ENCODE peak calls at places on chromosome 7, in seven cellular contexts. P is NCI-H1092; B is AG04450; K is activated CD4-positive, alpha-beta T cell treated with anti-CD3 and anti-CD28 coated beads, Interleukin-2, amount 10 ng/mL, durations not matched to agents 24 days and 14 days; N is T follicular helper cell; S is mucosa of descending colon; L is AG08396. Q is an unnamed sample.
A peak's percentile ranks its signal among the peaks of the same experiment; 100 is the strongest.

GRCh38 chr7:6273380-6273837 is 985 bp upstream of the CYTH3 start:
- DNase-seq in B (no peak), S (peak; percentile 77), L (no peak), P (peak; percentile 61), K (no peak), N (no peak), Q (peak; percentile 28)

GRCh38 chr7:42272793-42273665 is 36.0 kb upstream of the GLI3 start:
- DNase-seq in B (no peak), P (no peak), S (no peak), N (no peak), L (peak; percentile 22), K (no peak), Q (peak; percentile 34)

GRCh38 chr7:78563186-78563585 is 764.6 kb downstream of the PHTF2 start:
- DNase-seq in P (no peak), K (no peak), S (no peak), L (no peak), B (no peak), N (no peak), Q (no peak)

GRCh38 chr7:123131140-123131539 is 68.6 kb downstream of the SLC13A1 start:
- DNase-seq in K (no peak), L (no peak), N (no peak), P (no peak), B (no peak), S (no peak), Q (no peak)

GRCh38 chr7:96640054-96640453 is 69.6 kb downstream of the SEM1 start:
- DNase-seq in N (no peak), L (no peak), B (no peak), S (no peak), P (no peak), K (no peak), Q (no peak)

GRCh38 chr7:81956520-81956919 is 186.7 kb upstream of the HGF start:
- DNase-seq in B (peak; percentile 32), K (no peak), N (no peak), L (peak; percentile 42), P (no peak), S (no peak), Q (peak; percentile 9)

GRCh38 chr7:151286148-151286547 is 37.7 kb upstream of the SMARCD3 start:
- DNase-seq in S (no peak), N (no peak), P (no peak), K (no peak), B (no peak), L (no peak), Q (no peak)

GRCh38 chr7:39592586-39592985 is 26.4 kb downstream of the YAE1 start:
- DNase-seq in L (peak; percentile 47), S (no peak), N (no peak), K (no peak), B (no peak), P (no peak), Q (peak; percentile 75)

GRCh38 chr7:110809832-110810231 is 281.1 kb upstream of the LRRN3 start:
- DNase-seq in S (no peak), N (no peak), K (no peak), B (no peak), L (no peak), P (no peak), Q (no peak)

GRCh38 chr7:92010215-92010614 is 69.6 kb downstream of the AKAP9 start:
- DNase-seq in L (no peak), K (no peak), B (no peak), S (no peak), P (no peak), N (no peak), Q (no peak)

GRCh38 chr7:142885311-142886230 is at the start of gene TRPV6:
- DNase-seq in L (no peak), B (no peak), P (no peak), S (peak; percentile 62), N (no peak), K (no peak), Q (peak; percentile 45)

GRCh38 chr7:158239290-158239981 is 348.2 kb downstream of the PTPRN2 start:
- DNase-seq in S (peak; percentile 51), B (no peak), K (peak; percentile 29), L (no peak), P (peak; percentile 36), N (no peak), Q (no peak)

GRCh38 chr7:67462781-67463191 is 466.2 kb downstream of the TYW1 start:
- DNase-seq in K (no peak), S (peak; percentile 26), B (no peak), L (no peak), N (no peak), P (no peak), Q (no peak)

GRCh38 chr7:139918488-139918887 is 89.4 kb downstream of the TBXAS1 start:
- DNase-seq in P (no peak), K (peak; percentile 52), L (no peak), N (no peak), S (no peak), B (no peak), Q (no peak)

GRCh38 chr7:38195804-38196595 is 18.0 kb downstream of the STARD3NL start:
- DNase-seq in B (no peak), L (no peak), S (no peak), N (no peak), P (no peak), K (no peak), Q (peak; percentile 28)

GRCh38 chr7:38215115-38215514 is 37.1 kb downstream of the STARD3NL start:
- DNase-seq in B (no peak), P (no peak), N (no peak), K (no peak), S (no peak), L (no peak), Q (peak; percentile 88)

GRCh38 chr7:95951997-95952795 is 179.8 kb downstream of the DYNC1I1 start:
- DNase-seq in B (no peak), L (no peak), P (no peak), N (no peak), S (no peak), K (no peak), Q (no peak)

GRCh38 chr7:117716707-117717294 is 156.4 kb downstream of the CTTNBP2 start:
- DNase-seq in K (no peak), L (no peak), N (no peak), S (no peak), B (no peak), P (no peak), Q (peak; percentile 94)

GRCh38 chr7:33805630-33806233 is 99.6 kb upstream of the BMPER start:
- DNase-seq in N (no peak), B (no peak), L (peak; percentile 26), K (no peak), P (no peak), S (no peak), Q (peak; percentile 38)

GRCh38 chr7:36670585-36671431 is 53.5 kb downstream of the AOAH start:
- DNase-seq in N (peak; percentile 51), L (peak; percentile 57), S (peak; percentile 58), P (peak; percentile 65), B (peak; percentile 27), K (peak; percentile 91), Q (peak; percentile 77)

GRCh38 chr7:132933076-132933466 is 148.8 kb downstream of the CHCHD3 start:
- DNase-seq in K (no peak), B (no peak), N (no peak), P (no peak), S (no peak), L (peak; percentile 7), Q (peak; percentile 7)

GRCh38 chr7:157490465-157490912 is 153.7 kb downstream of the DNAJB6 start:
- DNase-seq in K (peak; percentile 88), B (no peak), L (no peak), S (no peak), N (peak; percentile 20), P (no peak), Q (peak; percentile 74)

GRCh38 chr7:45585628-45586027 is 11.5 kb downstream of the ADCY1 start:
- DNase-seq in B (no peak), P (no peak), K (no peak), N (no peak), S (no peak), L (no peak), Q (no peak)

GRCh38 chr7:140235114-140235513 is 58.3 kb upstream of the KDM7A start:
- DNase-seq in K (no peak), S (no peak), N (no peak), B (no peak), L (no peak), P (no peak), Q (no peak)